ENCODE peak calls at places on chromosome 21, in six cellular contexts. C, O, Z, K, E and Y are unnamed samples.

GRCh38 chr21:32094792-32095191 is 184.1 kb downstream of the MIS18A start:
- DNase-seq in E (no peak), O (peak), K (no peak), Z (no peak), C (peak), Y (no peak)

GRCh38 chr21:44948426-44949120 is 8.7 kb downstream of the SLX9 start:
- DNase-seq in K (no peak), Z (no peak), C (no peak), O (no peak), E (no peak), Y (no peak)

GRCh38 chr21:44856131-44856530 is 17.4 kb downstream of the PTTG1IP start:
- DNase-seq in O (no peak), Z (no peak), E (no peak), C (no peak), K (no peak), Y (no peak)

GRCh38 chr21:15005391-15005790 is 59.4 kb downstream of the NRIP1 start:
- DNase-seq in Z (no peak), K (no peak), E (no peak), O (no peak), C (peak), Y (no peak)

GRCh38 chr21:31173881-31174555 is 135.7 kb upstream of the KRTAP19-8 start:
- DNase-seq in C (peak), E (no peak), O (no peak), K (no peak), Z (no peak), Y (no peak)

GRCh38 chr21:34907783-34908423 is 141.2 kb downstream of the RUNX1 start:
- DNase-seq in Z (no peak), E (no peak), O (no peak), K (no peak), C (no peak), Y (peak)

GRCh38 chr21:36820176-36821031 is 121.5 kb downstream of the SIM2 start:
- DNase-seq in K (no peak), O (no peak), E (no peak), Z (no peak), C (no peak), Y (peak)

GRCh38 chr21:15022608-15023261 is 42.1 kb downstream of the NRIP1 start:
- DNase-seq in E (no peak), C (no peak), Z (no peak), O (no peak), K (no peak), Y (no peak)

GRCh38 chr21:36429672-36430546 is 44.7 kb downstream of the CHAF1B start:
- DNase-seq in K (peak), Z (peak), O (peak), C (peak), E (peak), Y (peak)

GRCh38 chr21:36535618-36536241 is 55.8 kb upstream of the CLDN14 start:
- DNase-seq in C (no peak), Z (no peak), O (no peak), K (peak), E (no peak), Y (no peak)

GRCh38 chr21:43818685-43819084 is 29.3 kb downstream of the RRP1 start:
- DNase-seq in O (no peak), K (no peak), Z (no peak), E (no peak), C (no peak), Y (peak)

GRCh38 chr21:34037009-34037408 is 36.4 kb upstream of the MRPS6 start:
- DNase-seq in K (no peak), C (no peak), O (no peak), E (no peak), Z (no peak), Y (no peak)

GRCh38 chr21:34073032-34073748 is at the start of the genes MRPS6 and SLC5A3:
- DNase-seq in O (peak), E (peak), Z (peak), K (no peak), C (peak), Y (peak)

GRCh38 chr21:34630536-34631143 is 15.7 kb upstream of the RCAN1 start:
- DNase-seq in C (peak), K (peak), Z (peak), O (peak), E (peak), Y (peak)

GRCh38 chr21:26874347-26874746 is 29.1 kb upstream of the ADAMTS1 start:
- DNase-seq in O (no peak), K (no peak), C (no peak), E (no peak), Z (no peak), Y (no peak)

GRCh38 chr21:44914176-44914874 is 6.4 kb downstream of the ITGB2 start:
- DNase-seq in K (no peak), C (no peak), E (peak), Z (no peak), O (no peak), Y (peak)

GRCh38 chr21:31922881-31923280 is 50.1 kb downstream of the HUNK start:
- DNase-seq in O (no peak), C (no peak), Z (no peak), E (no peak), K (no peak), Y (no peak)

GRCh38 chr21:24023402-24023801 is 1583.9 kb downstream of the MRPL39 start:
- DNase-seq in E (no peak), O (no peak), C (peak), Z (no peak), K (no peak), Y (no peak)

GRCh38 chr21:43192501-43193081 is 23.8 kb downstream of the CRYAA start:
- DNase-seq in Z (no peak), E (no peak), K (no peak), C (no peak), O (no peak), Y (no peak)

GRCh38 chr21:45997495-45998275 is 16.1 kb downstream of the COL6A1 start:
- DNase-seq in O (no peak), Z (no peak), E (no peak), C (no peak), K (no peak), Y (no peak)
- TF ChIP-seq MYC in O (no peak), Z (no peak), E (no peak), C (no peak), K (no peak), Y (no peak)

GRCh38 chr21:41666641-41667051 is 100.2 kb downstream of the RIPK4 start:
- DNase-seq in K (no peak), Z (no peak), C (no peak), E (no peak), O (no peak), Y (peak)

GRCh38 chr21:41663805-41664788 is 102.8 kb downstream of the RIPK4 start:
- DNase-seq in Z (no peak), K (peak), E (peak), C (peak), O (no peak), Y (peak)

GRCh38 chr21:41667136-41667535 is 99.7 kb downstream of the RIPK4 start:
- DNase-seq in Z (no peak), E (no peak), C (no peak), K (no peak), O (no peak), Y (no peak)

GRCh38 chr21:41665766-41666595 is 100.9 kb downstream of the RIPK4 start:
- DNase-seq in C (no peak), E (no peak), O (no peak), Z (no peak), K (no peak), Y (no peak)

GRCh38 chr21:41664881-41665765 is 101.7 kb downstream of the RIPK4 start:
- DNase-seq in O (no peak), E (no peak), Z (no peak), C (peak), K (no peak), Y (no peak)
- TF ChIP-seq MAX in O (no peak), E (no peak), Z (no peak), C (no peak), K (no peak), Y (no peak)

DNA sequence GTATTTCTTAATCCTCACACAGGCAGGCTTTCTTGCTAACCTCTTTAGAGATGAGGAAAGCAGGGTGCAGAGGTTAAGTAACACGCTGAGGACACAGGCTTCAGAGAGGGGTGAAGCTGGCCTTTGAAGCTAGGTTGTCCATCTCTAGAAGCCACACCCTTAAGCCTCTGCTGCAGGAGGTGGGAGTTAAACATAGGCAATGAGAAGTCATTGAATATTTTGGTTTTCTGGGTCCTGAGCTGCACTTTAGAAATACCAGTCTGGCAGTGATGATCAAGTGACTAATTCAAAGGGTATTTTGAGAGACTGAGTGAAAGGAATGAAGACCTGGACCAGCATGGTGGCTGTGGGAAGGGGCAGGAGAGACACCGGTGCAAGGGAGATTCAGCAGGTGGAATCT is 9.9 kb downstream of the KCNJ15 start:
- DNase-seq in O (no peak), C (no peak), E (no peak), Z (no peak), K (no peak), Y (no peak)
- H3K4me3 ChIP-seq in O (no peak), C (no peak), E (no peak), Z (no peak), K (no peak), Y (no peak)

GRCh38 chr21:46096997-46097825 is 701 bp upstream of the COL6A2 start:
- DNase-seq in C (no peak), Z (peak), K (no peak), E (no peak), O (no peak), Y (no peak)
- TF ChIP-seq MYC in C (no peak), Z (no peak), K (no peak), E (no peak), O (no peak), Y (no peak)